ENCODE peak calls at places on chromosomes 6 and 20, in ten cellular contexts. C, F, R, I, M, H, W, G, Q and L are unnamed samples.

GRCh38 chr20:1451092-1451491 is 15.6 kb downstream of the NSFL1C start:
- DNase-seq in C (peak; percentile 30), F (no peak), R (no peak), I (no peak), M (no peak), H (no peak), W (no peak), G (no peak), Q (no peak), L (no peak)

GRCh38 chr20:2314759-2315439 is 19.1 kb downstream of the TGM3 start:
- DNase-seq in C (peak; percentile 91), F (no peak), R (no peak), I (no peak), M (no peak), H (peak; percentile 79), W (no peak), G (no peak), Q (no peak), L (peak; percentile 96)

GRCh38 chr6:158416841-158417759 is 104.8 kb downstream of the TULP4 start:
- DNase-seq in C (peak; percentile 36), F (no peak), R (no peak), I (no peak), M (no peak), H (peak; percentile 19), W (no peak), G (no peak), Q (no peak), L (no peak)

GRCh38 chr6:140427842-140428241 is 1053.4 kb upstream of the CITED2 start:
- DNase-seq in C (no peak), F (peak; percentile 18), R (no peak), I (peak; percentile 16), M (no peak), H (no peak), W (no peak), G (no peak), Q (no peak), L (no peak)

GRCh38 chr6:3139090-3139903 is 18.0 kb downstream of the TUBB2A start:
- DNase-seq in C (peak; percentile 88), F (peak; percentile 71), R (peak; percentile 85), I (no peak), M (no peak), H (peak; percentile 69), W (peak; percentile 89), G (peak; percentile 61), Q (no peak), L (peak; percentile 85)

GRCh38 chr6:150016324-150017185 is 8.8 kb downstream of the RAET1L start:
- DNase-seq in C (peak; percentile 76), F (peak; percentile 82), R (peak; percentile 65), I (peak; percentile 67), M (no peak), H (no peak), W (peak; percentile 86), G (no peak), Q (peak; percentile 39), L (peak; percentile 66)

GRCh38 chr6:54060286-54060685 is 51.0 kb upstream of the MLIP start:
- DNase-seq in C (peak; percentile 42), F (no peak), R (no peak), I (no peak), M (no peak), H (no peak), W (no peak), G (no peak), Q (no peak), L (peak; percentile 18)

GRCh38 chr6:10690651-10691445 is 3.6 kb downstream of the C6orf52 start:
- DNase-seq in C (no peak), F (no peak), R (no peak), I (no peak), M (no peak), H (no peak), W (no peak), G (no peak), Q (no peak), L (no peak)

GRCh38 chr6:137372532-137372931 is 121.7 kb downstream of the OLIG3 start:
- DNase-seq in C (no peak), F (no peak), R (no peak), I (no peak), M (no peak), H (no peak), W (no peak), G (no peak), Q (no peak), L (no peak)

GRCh38 chr6:75065524-75065923 is 140.3 kb downstream of the COL12A1 start:
- DNase-seq in C (peak; percentile 24), F (no peak), R (no peak), I (peak; percentile 15), M (no peak), H (no peak), W (no peak), G (no peak), Q (no peak), L (peak; percentile 71)

GRCh38 chr6:26322645-26323482 is 42.1 kb upstream of the BTN3A2 start:
- DNase-seq in C (peak; percentile 96), F (peak; percentile 95), R (peak; percentile 83), I (no peak), M (no peak), H (peak; percentile 77), W (no peak), G (peak; percentile 32), Q (peak; percentile 67), L (peak; percentile 93)

GRCh38 chr20:24543168-24543567 is 73.7 kb downstream of the SYNDIG1 start:
- DNase-seq in C (no peak), F (no peak), R (no peak), I (no peak), M (no peak), H (no peak), W (no peak), G (no peak), Q (no peak), L (no peak)

GRCh38 chr6:25202505-25202904 is 76.7 kb upstream of the CARMIL1 start:
- DNase-seq in C (peak; percentile 31), F (no peak), R (no peak), I (no peak), M (no peak), H (peak; percentile 75), W (no peak), G (no peak), Q (no peak), L (peak; percentile 87)

GRCh38 chr6:166307082-166307980 is 861 bp downstream of the PRR18 start:
- DNase-seq in C (peak; percentile 6), F (no peak), R (no peak), I (no peak), M (no peak), H (no peak), W (no peak), G (no peak), Q (no peak), L (peak; percentile 4)

GRCh38 chr20:25692499-25692898 is 4.2 kb downstream of the ZNF337 start:
- DNase-seq in C (no peak), F (peak; percentile 34), R (no peak), I (no peak), M (no peak), H (no peak), W (no peak), G (no peak), Q (no peak), L (peak; percentile 41)

GRCh38 chr20:58893355-58894151 is 41.0 kb downstream of the GNAS start:
- DNase-seq in C (peak; percentile 17), F (peak; percentile 46), R (no peak), I (no peak), M (no peak), H (no peak), W (no peak), G (no peak), Q (peak; percentile 60), L (peak; percentile 48)

GRCh38 chr6:102764317-102764716 is 1370.8 kb downstream of the GRIK2 start:
- DNase-seq in C (no peak), F (no peak), R (no peak), I (no peak), M (no peak), H (no peak), W (no peak), G (no peak), Q (no peak), L (no peak)

GRCh38 chr6:34858681-34859080 is 29.2 kb downstream of the TAF11 start:
- DNase-seq in C (peak; percentile 20), F (no peak), R (no peak), I (no peak), M (no peak), H (no peak), W (no peak), G (no peak), Q (no peak), L (peak; percentile 14)

GRCh38 chr20:2771631-2772080 is 28.8 kb downstream of the CPXM1 start:
- DNase-seq in C (peak; percentile 77), F (no peak), R (no peak), I (no peak), M (peak; percentile 26), H (no peak), W (no peak), G (no peak), Q (no peak), L (no peak)

GRCh38 chr6:160400426-160400825 is 52.2 kb downstream of the SLC22A3 start:
- DNase-seq in C (no peak), F (no peak), R (no peak), I (no peak), M (no peak), H (no peak), W (no peak), G (no peak), Q (no peak), L (peak; percentile 59)

GRCh38 chr20:7693761-7694160 is 246.5 kb downstream of the HAO1 start:
- DNase-seq in C (no peak), F (no peak), R (no peak), I (no peak), M (no peak), H (peak; percentile 33), W (no peak), G (no peak), Q (no peak), L (peak; percentile 15)

GRCh38 chr6:21984551-21984950 is 312.3 kb downstream of the PRL start:
- DNase-seq in C (no peak), F (no peak), R (no peak), I (no peak), M (no peak), H (peak; percentile 22), W (no peak), G (no peak), Q (no peak), L (no peak)

GRCh38 chr6:74814440-74814839 is 391.4 kb downstream of the COL12A1 start:
- DNase-seq in C (no peak), F (no peak), R (no peak), I (no peak), M (no peak), H (no peak), W (no peak), G (no peak), Q (no peak), L (no peak)

GRCh38 chr20:59207742-59208357 is 44.2 kb downstream of the ZNF831 start:
- DNase-seq in C (peak; percentile 51), F (peak; percentile 87), R (peak; percentile 79), I (peak; percentile 56), M (peak; percentile 75), H (no peak), W (peak; percentile 54), G (no peak), Q (peak; percentile 85), L (peak; percentile 16)